ENCODE peak calls at places on chromosomes 4 and X, in six cellular contexts. E, W, P, S, L and G are unnamed samples.

GRCh38 chr4:78022517-78022916 is 34.6 kb upstream of the FRAS1 start:
- DNase-seq in E (no peak), W (no peak), P (no peak), S (no peak), L (no peak), G (no peak)

GRCh38 chr4:107951551-107951950 is 20.2 kb downstream of the CYP2U1 start:
- DNase-seq in E (no peak), W (no peak), P (no peak), S (no peak), L (no peak), G (no peak)

GRCh38 chrX:136147320-136147901 is at the start of gene FHL1:
- DNase-seq in E (peak; percentile 25), W (peak; percentile 57), P (peak; percentile 90), S (no peak), L (peak; percentile 75), G (peak; percentile 60)

GRCh38 chr4:38069271-38069760 is 109.1 kb downstream of the PTTG2 start:
- DNase-seq in E (peak; percentile 83), W (no peak), P (no peak), S (peak; percentile 50), L (peak; percentile 74), G (no peak)

GRCh38 chr4:97252615-97253154 is 890.6 kb downstream of the STPG2 start:
- DNase-seq in E (no peak), W (no peak), P (no peak), S (no peak), L (no peak), G (no peak)

GRCh38 chrX:126064901-126065541 is 101.1 kb downstream of the DCAF12L2 start:
- DNase-seq in E (no peak), W (no peak), P (peak; percentile 55), S (no peak), L (no peak), G (no peak)

GRCh38 chrX:33465137-33465536 is 253.8 kb upstream of the DMD start:
- DNase-seq in E (no peak), W (no peak), P (no peak), S (no peak), L (peak; percentile 27), G (no peak)

GRCh38 chrX:150761176-150761818 is 68.1 kb downstream of the MTMR1 start:
- DNase-seq in E (no peak), W (no peak), P (no peak), S (no peak), L (no peak), G (no peak)

GRCh38 chr4:914531-914930 is 17.6 kb downstream of the GAK start:
- DNase-seq in E (no peak), W (no peak), P (no peak), S (no peak), L (no peak), G (no peak)

GRCh38 chrX:153649178-153649914 is 2.3 kb downstream of the DUSP9 start:
- DNase-seq in E (peak; percentile 10), W (no peak), P (peak; percentile 49), S (peak; percentile 47), L (peak; percentile 81), G (peak; percentile 22)

GRCh38 chr4:140042634-140043033 is 111.3 kb downstream of the MAML3 start:
- DNase-seq in E (no peak), W (no peak), P (no peak), S (no peak), L (no peak), G (no peak)

GRCh38 chr4:112448211-112448745 is 67.7 kb downstream of the NEUROG2 start:
- DNase-seq in E (no peak), W (no peak), P (no peak), S (no peak), L (peak; percentile 47), G (no peak)

GRCh38 chrX:30643313-30643821 is 9.9 kb upstream of the GK start:
- DNase-seq in E (no peak), W (no peak), P (no peak), S (no peak), L (no peak), G (no peak)

GRCh38 chrX:926070-926469 is 286.4 kb downstream of the CRLF2 start:
- DNase-seq in E (no peak), W (no peak), P (no peak), S (no peak), L (no peak), G (no peak)

GRCh38 chr4:113760852-113761681 is 471 bp downstream of the CAMK2D start:
- DNase-seq in E (peak; percentile 70), W (peak; percentile 46), P (peak; percentile 94), S (peak; percentile 84), L (peak; percentile 62), G (peak; percentile 20)

GRCh38 chr4:41939016-41939623 is 3.9 kb downstream of the TMEM33 start:
- DNase-seq in E (no peak), W (no peak), P (no peak), S (no peak), L (no peak), G (no peak)

GRCh38 chrX:12974797-12975669 is at the start of gene TMSB4X:
- DNase-seq in E (peak; percentile 79), W (peak; percentile 76), P (peak; percentile 93), S (peak; percentile 83), L (peak; percentile 95), G (peak; percentile 76)

GRCh38 chr4:108877821-108878220 is 115.0 kb upstream of the ETNPPL start:
- DNase-seq in E (no peak), W (no peak), P (no peak), S (no peak), L (no peak), G (no peak)

GRCh38 chrX:109301177-109301576 is 180.7 kb downstream of the GUCY2F start:
- DNase-seq in E (no peak), W (no peak), P (no peak), S (no peak), L (no peak), G (no peak)

GRCh38 chr4:168584321-168584771 is 87.5 kb downstream of the PALLD start:
- DNase-seq in E (no peak), W (no peak), P (no peak), S (no peak), L (no peak), G (no peak)

GRCh38 chr4:40255722-40256281 is 59.0 kb downstream of the RHOH start:
- DNase-seq in E (no peak), W (no peak), P (no peak), S (no peak), L (no peak), G (no peak)

GRCh38 chr4:188661502-188661901 is 522.3 kb downstream of the TRIML1 start:
- DNase-seq in E (no peak), W (no peak), P (no peak), S (no peak), L (no peak), G (no peak)

GRCh38 chr4:1412376-1413220 is 6.4 kb upstream of the NKX1-1 start:
- DNase-seq in E (no peak), W (no peak), P (no peak), S (no peak), L (no peak), G (no peak)

GRCh38 chr4:45324381-45325111 is 598.2 kb upstream of the GNPDA2 start:
- DNase-seq in E (no peak), W (no peak), P (no peak), S (no peak), L (no peak), G (no peak)
- H3K9me3 ChIP-seq in E (no peaks in the 10 kb centered on the region), W (no peaks in the 10 kb centered on the region), P (no peaks in the 10 kb centered on the region), S (no peaks in the 10 kb centered on the region), L (no peaks in the 10 kb centered on the region), G (no peaks in the 10 kb centered on the region)

GRCh38 chrX:151984891-151985290 is 10.4 kb upstream of the GABRE start:
- DNase-seq in E (no peak), W (no peak), P (no peak), S (no peak), L (no peak), G (no peak)

GRCh38 chrX:151985531-151985930 is 11.1 kb upstream of the GABRE start:
- DNase-seq in E (no peak), W (no peak), P (no peak), S (no peak), L (no peak), G (no peak)

GRCh38 chrX:151984328-151984727 is 9.9 kb upstream of the GABRE start:
- DNase-seq in E (no peak), W (no peak), P (no peak), S (no peak), L (no peak), G (no peak)

GRCh38 chrX:151987108-151987507 is 12.6 kb upstream of the GABRE start:
- DNase-seq in E (no peak), W (no peak), P (no peak), S (no peak), L (no peak), G (no peak)

DNA sequence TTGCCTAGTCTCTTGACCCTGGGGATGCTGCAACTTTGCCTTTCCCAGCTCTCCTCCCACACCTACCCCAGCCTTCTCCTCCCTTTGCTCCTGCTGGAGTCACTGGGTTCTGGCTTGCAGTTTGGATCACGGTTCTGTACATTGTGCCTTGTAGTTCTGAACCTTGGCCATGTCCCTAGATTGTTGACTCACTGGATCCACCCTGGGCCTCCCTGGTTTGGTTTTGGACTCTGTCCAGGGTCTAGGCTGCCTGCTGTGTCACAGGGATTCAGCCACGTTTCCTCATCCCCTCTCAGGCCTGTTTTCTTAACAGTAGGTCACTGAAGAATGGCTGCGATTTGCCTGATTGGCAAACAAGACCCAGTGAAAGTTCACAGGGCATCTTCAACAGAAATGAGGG is 11.5 kb upstream of the GABRE start:
- DNase-seq in E (no peak), W (no peak), P (no peak), S (no peak), L (no peak), G (no peak)
- H3K9me3 ChIP-seq in E (no peaks in the 10 kb centered on the region), W (no peaks in the 10 kb centered on the region), P (no peaks in the 10 kb centered on the region), S (no peaks in the 10 kb centered on the region), L (no peaks in the 10 kb centered on the region), G (no peaks in the 10 kb centered on the region)

DNA sequence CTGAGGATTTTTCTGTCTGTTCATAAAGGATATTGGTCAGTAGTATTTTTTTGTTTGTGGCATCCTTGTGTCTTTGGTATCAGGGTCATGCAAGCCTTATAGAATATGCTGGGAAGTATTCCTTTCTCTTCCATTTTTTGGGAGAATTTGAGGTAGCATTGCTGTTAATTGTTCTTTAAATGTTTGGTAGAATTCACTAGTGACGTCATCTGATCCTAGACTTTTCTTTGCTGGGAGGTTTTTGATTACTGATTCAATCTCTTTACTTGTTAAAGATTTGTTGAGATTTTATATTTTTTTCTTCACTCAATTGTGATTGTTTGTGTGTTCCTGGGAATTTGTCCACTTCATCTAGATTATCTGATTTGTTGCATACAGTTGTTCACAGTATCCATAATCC is 234.4 kb upstream of the ATP6AP2 start:
- DNase-seq in E (no peak), W (no peak), P (no peak), S (no peak), L (no peak), G (no peak)
- H3K9me3 ChIP-seq in E (no peaks in the 10 kb centered on the region), W (no peaks in the 10 kb centered on the region), P (no peaks in the 10 kb centered on the region), S (no peaks in the 10 kb centered on the region), L (peaks cover 5% of the 10 kb centered on the region), G (no peaks in the 10 kb centered on the region)

DNA sequence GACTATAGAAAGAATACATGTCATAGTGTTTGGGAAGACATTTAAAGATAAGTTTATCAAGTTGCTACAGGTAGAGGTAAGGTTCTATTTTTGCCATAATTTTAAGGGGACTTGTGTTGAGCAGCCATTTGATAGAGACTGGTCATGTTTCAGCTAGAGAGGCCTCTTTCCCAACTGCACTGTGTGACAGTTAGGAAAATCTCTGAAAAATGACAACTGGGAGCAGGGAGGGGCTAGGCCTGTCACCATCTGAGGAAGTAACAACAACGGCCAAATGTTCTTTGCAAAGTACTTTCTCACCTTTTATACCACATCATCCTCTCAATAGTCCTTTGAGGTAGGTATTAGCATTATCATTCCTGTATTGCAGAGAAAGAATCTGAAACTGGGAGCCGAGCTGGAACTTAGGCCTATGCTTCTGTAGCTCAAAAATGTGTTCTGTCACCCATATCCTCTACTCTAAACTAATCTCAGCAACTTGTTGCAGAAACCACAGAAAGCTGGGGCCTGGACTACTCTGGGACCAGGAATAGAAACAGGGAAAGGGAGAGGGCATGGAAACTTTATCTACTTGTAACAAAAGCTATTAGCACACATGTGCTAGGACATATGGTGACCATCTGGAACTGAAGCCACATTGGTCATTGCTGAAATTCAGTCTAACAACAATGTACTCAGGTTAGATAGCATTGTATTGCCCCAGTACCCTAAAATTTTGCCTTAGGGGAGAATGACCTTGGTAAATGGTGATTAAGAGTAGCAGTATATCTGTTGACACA is 198.9 kb downstream of the MID1IP1 start:
- DNase-seq in E (no peak), W (no peak), P (no peak), S (no peak), L (no peak), G (no peak)
- H3K9me3 ChIP-seq in E (no peaks in the 10 kb centered on the region), W (no peaks in the 10 kb centered on the region), P (no peaks in the 10 kb centered on the region), S (no peaks in the 10 kb centered on the region), L (no peaks in the 10 kb centered on the region), G (no peaks in the 10 kb centered on the region)